ENCODE peak calls at places on chromosome 21, in six cellular contexts. K, D, A, M, Q and Y are unnamed samples.

GRCh38 chr21:28758883-28759242 is 233.8 kb downstream of the LTN1 start:
- DNase-seq in K (no peak), D (no peak), A (no peak), M (no peak), Q (no peak), Y (no peak)

GRCh38 chr21:29196021-29196663 is 65.7 kb downstream of the MAP3K7CL start:
- DNase-seq in K (no peak), D (peak; percentile 73), A (peak; percentile 32), M (peak; percentile 93), Q (no peak), Y (peak; percentile 14)

GRCh38 chr21:35116777-35117176 is 67.7 kb upstream of the RUNX1 start:
- DNase-seq in K (no peak), D (no peak), A (no peak), M (no peak), Q (no peak), Y (no peak)

GRCh38 chr21:29293495-29293894 is 5.2 kb upstream of the BACH1 start:
- DNase-seq in K (no peak), D (no peak), A (no peak), M (no peak), Q (no peak), Y (no peak)

GRCh38 chr21:31491617-31492016 is 147.6 kb upstream of the TIAM1 start:
- DNase-seq in K (no peak), D (no peak), A (no peak), M (no peak), Q (no peak), Y (no peak)

GRCh38 chr21:35563885-35564451 is 496.4 kb downstream of the SETD4 start:
- DNase-seq in K (peak; percentile 72), D (no peak), A (no peak), M (peak; percentile 93), Q (no peak), Y (no peak)

GRCh38 chr21:35593000-35593502 is 467.3 kb downstream of the SETD4 start:
- DNase-seq in K (no peak), D (no peak), A (no peak), M (peak; percentile 35), Q (no peak), Y (no peak)

GRCh38 chr21:46213620-46214286 is 14.8 kb downstream of the LSS start:
- DNase-seq in K (no peak), D (no peak), A (no peak), M (no peak), Q (no peak), Y (no peak)

GRCh38 chr21:30482130-30482529 is 2.0 kb upstream of the KRTAP19-1 start:
- DNase-seq in K (no peak), D (no peak), A (no peak), M (no peak), Q (no peak), Y (no peak)

GRCh38 chr21:28810826-28811524 is 181.7 kb downstream of the LTN1 start:
- DNase-seq in K (no peak), D (no peak), A (no peak), M (peak; percentile 41), Q (no peak), Y (no peak)

GRCh38 chr21:23853796-23854379 is 1753.4 kb downstream of the MRPL39 start:
- DNase-seq in K (no peak), D (peak; percentile 50), A (no peak), M (no peak), Q (no peak), Y (peak; percentile 50)

GRCh38 chr21:29436143-29436542 is 137.4 kb downstream of the BACH1 start:
- DNase-seq in K (peak; percentile 69), D (no peak), A (peak; percentile 20), M (no peak), Q (peak; percentile 12), Y (peak; percentile 19)

GRCh38 chr21:29372063-29372802 is 73.5 kb downstream of the BACH1 start:
- DNase-seq in K (no peak), D (peak; percentile 77), A (peak; percentile 26), M (peak; percentile 89), Q (peak; percentile 3), Y (peak; percentile 73)

GRCh38 chr21:25487046-25487594 is 120.2 kb downstream of the MRPL39 start:
- DNase-seq in K (no peak), D (no peak), A (no peak), M (no peak), Q (no peak), Y (no peak)

GRCh38 chr21:38077504-38077903 is 161.2 kb upstream of the KCNJ6 start:
- DNase-seq in K (no peak), D (no peak), A (no peak), M (no peak), Q (no peak), Y (no peak)

GRCh38 chr21:8988696-8989095 is 1532.7 kb upstream of the TPTE start:
- DNase-seq in K (no peak), D (no peak), A (no peak), M (peak; percentile 83), Q (no peak), Y (no peak)

GRCh38 chr21:36402339-36402738 is 17.1 kb downstream of the CHAF1B start:
- DNase-seq in K (no peak), D (no peak), A (no peak), M (no peak), Q (no peak), Y (no peak)

GRCh38 chr21:29524055-29524454 is 225.3 kb downstream of the BACH1 start:
- DNase-seq in K (no peak), D (no peak), A (no peak), M (no peak), Q (no peak), Y (no peak)

GRCh38 chr21:16085436-16085835 is 355.7 kb downstream of the USP25 start:
- DNase-seq in K (no peak), D (no peak), A (no peak), M (no peak), Q (no peak), Y (no peak)

GRCh38 chr21:16087523-16087922 is 357.7 kb downstream of the USP25 start:
- DNase-seq in K (no peak), D (no peak), A (no peak), M (no peak), Q (no peak), Y (no peak)

GRCh38 chr21:16084776-16085364 is 355.1 kb downstream of the USP25 start:
- DNase-seq in K (peak; percentile 81), D (no peak), A (no peak), M (no peak), Q (no peak), Y (no peak)

GRCh38 chr21:16086936-16087335 is 357.2 kb downstream of the USP25 start:
- DNase-seq in K (no peak), D (no peak), A (no peak), M (no peak), Q (no peak), Y (no peak)

GRCh38 chr21:16086121-16086520 is 356.3 kb downstream of the USP25 start:
- DNase-seq in K (no peak), D (no peak), A (no peak), M (no peak), Q (no peak), Y (no peak)
- H3K4me3 ChIP-seq in K (no peak overlapping the region), D (no peak overlapping the region), A (no peak overlapping the region), M (no peak overlapping the region), Q (no peak overlapping the region), Y (no peak overlapping the region)

GRCh38 chr21:15839601-15840000 is 109.8 kb downstream of the USP25 start:
- DNase-seq in K (no peak), D (no peak), A (no peak), M (no peak), Q (no peak), Y (no peak)

GRCh38 chr21:15840406-15840805 is 110.6 kb downstream of the USP25 start:
- DNase-seq in K (no peak), D (no peak), A (no peak), M (no peak), Q (no peak), Y (no peak)

GRCh38 chr21:15841856-15842564 is 112.2 kb downstream of the USP25 start:
- DNase-seq in K (no peak), D (no peak), A (no peak), M (peak; percentile 44), Q (no peak), Y (no peak)

GRCh38 chr21:15839026-15839425 is 109.2 kb downstream of the USP25 start:
- DNase-seq in K (no peak), D (no peak), A (no peak), M (no peak), Q (no peak), Y (no peak)

GRCh38 chr21:15837603-15838002 is 107.8 kb downstream of the USP25 start:
- DNase-seq in K (no peak), D (no peak), A (no peak), M (peak; percentile 86), Q (no peak), Y (no peak)
- H3K4me3 ChIP-seq in K (no peak overlapping the region), D (no peak overlapping the region), A (no peak overlapping the region), M (no peak overlapping the region), Q (no peak overlapping the region), Y (no peak overlapping the region)

GRCh38 chr21:39346671-39347327 is 2.1 kb downstream of the HMGN1 start:
- DNase-seq in K (no peak), D (no peak), A (no peak), M (no peak), Q (no peak), Y (no peak)
- H3K4me3 ChIP-seq in K (peak overlapping the region; percentile 18), D (peak overlapping the region; percentile 81), A (no peak overlapping the region), M (peak overlapping the region; percentile 93), Q (peak overlapping the region; percentile 29), Y (peak overlapping the region; percentile 93)

GRCh38 chr21:42520628-42521253 is 7.1 kb downstream of the SLC37A1 start:
- DNase-seq in K (no peak), D (peak; percentile 67), A (no peak), M (no peak), Q (no peak), Y (peak; percentile 38)

GRCh38 chr21:42521384-42521783 is 7.7 kb downstream of the SLC37A1 start:
- DNase-seq in K (no peak), D (no peak), A (no peak), M (no peak), Q (no peak), Y (no peak)

GRCh38 chr21:42515708-42516502 is 2.3 kb downstream of the SLC37A1 start:
- DNase-seq in K (no peak), D (no peak), A (no peak), M (no peak), Q (no peak), Y (no peak)

GRCh38 chr21:42518216-42518615 is 4.6 kb downstream of the SLC37A1 start:
- DNase-seq in K (no peak), D (no peak), A (no peak), M (peak; percentile 40), Q (no peak), Y (no peak)

GRCh38 chr21:42518626-42519025 is 5.0 kb downstream of the SLC37A1 start:
- DNase-seq in K (no peak), D (no peak), A (no peak), M (no peak), Q (no peak), Y (no peak)
- H3K4me3 ChIP-seq in K (no peak overlapping the region), D (no peak overlapping the region), A (no peak overlapping the region), M (no peak overlapping the region), Q (no peak overlapping the region), Y (no peak overlapping the region)

DNA sequence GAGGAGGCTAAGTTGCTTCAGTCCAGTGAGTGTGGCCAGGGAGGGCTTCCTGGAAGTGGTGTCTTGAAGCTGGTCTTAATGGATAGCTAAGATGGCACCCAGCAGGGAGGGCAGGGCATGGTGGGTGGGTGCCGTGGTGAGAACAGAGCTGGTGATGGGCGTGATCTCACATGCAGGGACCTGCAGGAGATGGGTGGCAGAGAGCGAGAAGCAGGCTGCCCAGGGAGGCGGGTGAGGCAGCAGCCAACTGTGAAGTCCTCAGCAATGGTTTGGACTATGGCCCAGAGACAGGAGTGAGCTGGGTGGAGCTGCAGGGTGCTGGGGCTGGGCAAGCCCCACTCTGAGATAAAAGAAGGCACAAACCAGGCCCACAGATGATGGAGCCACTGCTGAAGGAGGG is 50.7 kb downstream of the UMODL1 start:
- DNase-seq in K (no peak), D (no peak), A (no peak), M (no peak), Q (no peak), Y (no peak)
- H3K4me3 ChIP-seq in K (no peak overlapping the region), D (no peak overlapping the region), A (no peak overlapping the region), M (no peak overlapping the region), Q (no peak overlapping the region), Y (no peak overlapping the region)

GRCh38 chr21:33761104-33762036 is 119.1 kb downstream of the ITSN1 start:
- DNase-seq in K (peak; percentile 49), D (peak; percentile 72), A (no peak), M (peak; percentile 98), Q (no peak), Y (no peak)
- H3K4me3 ChIP-seq in K (peak overlapping the region; percentile 18), D (no peak overlapping the region), A (no peak overlapping the region), M (peak overlapping the region; percentile 37), Q (no peak overlapping the region), Y (no peak overlapping the region)